ENCODE peak calls at places on chromosomes 6 and 20, in five cellular contexts. G is fibroblast of lung, T is PC-9, F is neural progenitor cell, Q is HCT116. E is an unnamed sample. For H4K20me1, the result is how much of the 10 kb centered on the place peaks cover.

GRCh38 chr20:2144850-2145249 is 43.2 kb downstream of the STK35 start:
- DNase-seq in F (no peak), Q (no peak), T (no peak), G (no peak), E (no peak)

GRCh38 chr6:44042261-44043035 is 84.8 kb downstream of the MRPL14 start:
- DNase-seq in F (no peak), Q (no peak), T (no peak), G (no peak), E (no peak)

GRCh38 chr6:97026298-97026697 is 101.8 kb downstream of the KLHL32 start:
- DNase-seq in T (no peak), G (no peak), F (no peak), Q (no peak), E (no peak)

GRCh38 chr6:17703256-17703694 is 3.5 kb downstream of the NUP153 start:
- DNase-seq in G (peak), T (peak), Q (no peak), F (no peak), E (no peak)

GRCh38 chr6:137866200-137866913 is 702 bp upstream of the TNFAIP3 start:
- DNase-seq in F (peak), T (peak), G (no peak), Q (no peak), E (no peak)

GRCh38 chr20:61055130-61055529 is 196.9 kb upstream of the CDH4 start:
- DNase-seq in G (no peak), F (no peak), T (no peak), Q (no peak), E (no peak)

GRCh38 chr6:31307669-31308049 is 35.8 kb upstream of the HLA-C start:
- DNase-seq in F (no peak), G (no peak), Q (no peak), T (no peak), E (no peak)

GRCh38 chr6:16576391-16577368 is 184.6 kb downstream of the ATXN1 start:
- DNase-seq in Q (no peak), T (no peak), G (no peak), F (no peak), E (no peak)

GRCh38 chr20:47220161-47220582 is 136.3 kb downstream of the ZMYND8 start:
- DNase-seq in T (no peak), G (no peak), Q (peak), F (peak), E (no peak)

GRCh38 chr6:106098383-106099234 is 12.5 kb downstream of the PRDM1 start:
- DNase-seq in F (peak), G (peak), Q (peak), T (peak), E (no peak)

GRCh38 chr6:145271601-145272000 is 463.7 kb downstream of the EPM2A start:
- DNase-seq in G (no peak), F (no peak), T (no peak), Q (no peak), E (no peak)

GRCh38 chr6:167683028-167683862 is 143.5 kb upstream of the AFDN start:
- DNase-seq in T (peak), Q (peak), G (peak), F (no peak), E (no peak)

GRCh38 chr6:170189236-170189635 is 101.6 kb downstream of the DLL1 start:
- DNase-seq in T (no peak), Q (no peak), F (no peak), G (no peak), E (no peak)

GRCh38 chr6:162249907-162250642 is 477.5 kb downstream of the PRKN start:
- DNase-seq in F (no peak), T (no peak), G (no peak), Q (no peak), E (no peak)

GRCh38 chr20:7257719-7258466 is 490.4 kb downstream of the BMP2 start:
- DNase-seq in F (no peak), T (no peak), Q (no peak), G (no peak), E (no peak)

GRCh38 chr6:138590796-138591709 is 91.8 kb upstream of the NHSL1 start:
- DNase-seq in F (peak), Q (peak), G (peak), T (peak), E (no peak)

GRCh38 chr6:6918216-6918983 is 189.4 kb upstream of the RREB1 start:
- DNase-seq in F (no peak), T (peak), Q (peak), G (peak), E (no peak)

GRCh38 chr6:131846905-131847304 is 39.1 kb downstream of the ENPP1 start:
- DNase-seq in T (no peak), G (no peak), Q (no peak), F (no peak), E (no peak)
- H4K20me1 ChIP-seq in T (under half), G (under half), Q (under half), F (under half), E (under half)

GRCh38 chr20:21378259-21378658 is 19.1 kb downstream of the NKX2-4 start:
- DNase-seq in G (no peak), F (no peak), T (no peak), Q (no peak), E (no peak)

GRCh38 chr20:21380711-21381110 is 16.6 kb downstream of the NKX2-4 start:
- DNase-seq in Q (no peak), T (no peak), F (no peak), G (no peak), E (no peak)

GRCh38 chr20:21381619-21382018 is 15.7 kb downstream of the NKX2-4 start:
- DNase-seq in G (no peak), F (no peak), T (no peak), Q (no peak), E (no peak)

GRCh38 chr20:21376631-21377030 is 20.7 kb downstream of the NKX2-4 start:
- DNase-seq in T (no peak), G (no peak), F (no peak), Q (no peak), E (no peak)

DNA sequence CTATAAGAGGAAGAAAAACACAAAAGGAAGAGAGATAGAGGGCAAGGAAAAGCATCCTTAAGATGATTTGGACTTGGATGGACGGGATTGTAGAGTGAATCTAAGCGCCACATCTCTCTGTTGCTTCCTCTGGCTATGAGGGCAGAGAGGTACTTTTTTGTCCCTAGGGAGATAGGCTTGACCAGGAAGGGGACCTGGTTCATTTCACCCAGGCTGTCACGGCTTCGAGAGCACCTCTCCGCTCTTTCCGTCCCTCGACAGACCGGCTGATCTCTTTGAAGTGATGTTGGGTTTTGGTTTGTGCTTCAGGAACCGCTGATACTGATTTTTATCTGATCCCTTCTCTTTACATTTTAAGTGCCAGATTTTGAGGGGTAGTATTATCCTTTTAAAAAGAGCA is 19.6 kb downstream of the NKX2-4 start:
- DNase-seq in G (no peak), F (no peak), T (no peak), Q (no peak), E (no peak)
- H4K20me1 ChIP-seq in G (under half), F (under half), T (under half), Q (under half), E (under half)

GRCh38 chr20:58893355-58894151 is 41.0 kb downstream of the GNAS start:
- DNase-seq in G (peak), Q (no peak), T (no peak), F (no peak), E (no peak)
- H4K20me1 ChIP-seq in G (under half), Q (under half), T (half or more), F (half or more), E (under half)

GRCh38 chr6:63649269-63649668 is 13.7 kb downstream of the PHF3 start:
- DNase-seq in T (no peak), F (no peak), G (no peak), Q (no peak), E (no peak)
- H4K20me1 ChIP-seq in T (half or more), F (half or more), G (under half), Q (under half), E (under half)

GRCh38 chr6:35474129-35474977 is 6.2 kb downstream of the RPL10A start:
- DNase-seq in F (no peak), T (no peak), G (no peak), Q (no peak), E (peak)

GRCh38 chr6:35474978-35475570 is 6.9 kb downstream of the RPL10A start:
- DNase-seq in Q (no peak), T (no peak), F (no peak), G (no peak), E (peak)

GRCh38 chr6:35475573-35475972 is 7.4 kb downstream of the RPL10A start:
- DNase-seq in G (no peak), Q (no peak), F (no peak), T (no peak), E (no peak)

GRCh38 chr6:35473075-35473848 is 5.1 kb downstream of the RPL10A start:
- DNase-seq in Q (no peak), G (no peak), F (no peak), T (no peak), E (peak)

GRCh38 chr6:35473849-35474128 is 5.6 kb downstream of the RPL10A start:
- DNase-seq in T (no peak), Q (no peak), G (no peak), F (no peak), E (peak)
- H4K20me1 ChIP-seq in T (half or more), Q (under half), G (under half), F (half or more), E (under half)

GRCh38 chr6:75618437-75618836 is 16.8 kb downstream of the SENP6 start:
- DNase-seq in Q (no peak), G (no peak), T (no peak), F (no peak), E (no peak)
- H4K20me1 ChIP-seq in Q (under half), G (under half), T (half or more), F (under half), E (under half)

GRCh38 chr20:50547956-50548355 is 37.8 kb downstream of the PTPN1 start:
- DNase-seq in T (no peak), G (no peak), F (no peak), Q (no peak), E (no peak)
- H4K20me1 ChIP-seq in T (under half), G (under half), F (under half), Q (under half), E (under half)

DNA sequence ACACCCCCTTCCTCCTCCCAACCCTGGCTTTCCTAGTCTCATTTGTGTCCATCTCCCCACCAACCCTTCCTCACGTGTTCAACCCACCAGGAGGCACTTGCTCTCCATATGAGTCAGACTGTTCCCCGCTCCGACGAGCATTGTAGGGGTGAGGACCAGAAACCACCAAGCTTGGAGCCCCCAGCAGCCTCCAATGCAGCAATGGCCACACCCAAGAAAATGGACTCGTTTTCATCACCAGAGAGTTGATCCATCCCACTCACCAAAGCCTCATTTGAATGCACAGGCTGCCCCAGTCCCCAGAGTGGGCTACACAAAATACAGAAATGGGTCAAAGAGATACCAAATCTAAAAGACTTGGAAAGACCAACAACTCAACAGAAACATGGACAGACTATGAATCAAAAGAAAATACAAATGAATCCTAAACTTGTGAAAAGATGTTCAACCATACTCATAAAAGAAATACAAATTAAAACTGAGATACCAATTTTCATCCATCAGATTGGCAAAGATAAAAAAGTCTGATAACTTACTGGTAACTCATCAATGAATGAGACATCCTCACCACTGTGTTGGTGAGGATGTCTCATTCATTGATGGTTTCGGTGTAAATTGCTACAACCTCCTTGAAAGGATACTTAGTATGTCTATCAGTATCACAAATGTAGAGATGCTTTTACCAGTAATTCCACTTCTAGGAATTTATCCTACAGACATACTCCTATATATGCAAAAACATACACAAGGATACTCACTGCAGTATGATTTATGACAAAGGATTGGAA is 68.1 kb downstream of the TRERF1 start:
- DNase-seq in Q (no peak), T (no peak), G (no peak), F (no peak), E (no peak)
- H4K20me1 ChIP-seq in Q (under half), T (under half), G (under half), F (under half), E (under half)

E was measured in H1.